ENCODE peak calls at places on chromosomes 6 and 20, in five cellular contexts. S is uterus, Z is skeletal muscle cell, L is mammary epithelial cell, K is upper lobe of left lung. P is an unnamed sample.

GRCh38 chr20:58892126-58892931 is 39.8 kb downstream of the GNAS start:
- DNase-seq in Z (no peak), L (peak; percentile 39), S (peak; percentile 80), K (peak; percentile 88), P (peak; percentile 83)

GRCh38 chr20:33059136-33059535 is 5.4 kb downstream of the BPIFB3 start:
- DNase-seq in L (no peak), Z (no peak), S (no peak), K (no peak), P (no peak)

GRCh38 chr6:128073389-128073788 is 172.5 kb upstream of the THEMIS start:
- DNase-seq in Z (no peak), L (no peak), S (no peak), K (no peak), P (no peak)

GRCh38 chr6:99779631-99780555 is 173.3 kb downstream of the PRDM13 start:
- DNase-seq in Z (no peak), S (no peak), K (no peak), L (no peak), P (no peak)

GRCh38 chr20:63775096-63775978 is 35.8 kb downstream of the SLC2A4RG start:
- DNase-seq in Z (no peak), L (no peak), S (peak; percentile 55), K (no peak), P (no peak)

GRCh38 chr6:46329568-46329967 is 158.8 kb upstream of the ENPP5 start:
- DNase-seq in S (no peak), Z (no peak), K (no peak), L (no peak), P (no peak)

GRCh38 chr6:32936247-32937152 is 4.3 kb downstream of the HLA-DMB start:
- DNase-seq in K (peak; percentile 42), L (no peak), S (no peak), Z (no peak), P (no peak)

GRCh38 chr20:51767018-51767866 is 948 bp downstream of the ATP9A start:
- DNase-seq in Z (no peak), L (peak; percentile 80), K (peak; percentile 94), S (peak; percentile 64), P (no peak)

GRCh38 chr20:37651932-37652331 is 41.9 kb upstream of the CTNNBL1 start:
- DNase-seq in S (no peak), L (peak; percentile 17), Z (no peak), K (peak; percentile 56), P (no peak)

GRCh38 chr20:32474967-32475819 is 109.9 kb downstream of the NOL4L start:
- DNase-seq in S (peak; percentile 92), K (peak; percentile 91), L (peak; percentile 80), Z (peak; percentile 91), P (peak; percentile 90)

GRCh38 chr6:169895926-169896761 is 144.7 kb downstream of the ERMARD start:
- DNase-seq in S (no peak), Z (no peak), L (no peak), K (no peak), P (peak; percentile 56)

GRCh38 chr6:31739639-31740396 is at the start of gene MSH5:
- DNase-seq in K (peak; percentile 99), L (peak; percentile 99), Z (peak; percentile 97), S (peak; percentile 99), P (peak; percentile 99)

GRCh38 chr6:168214586-168215104 is 104.9 kb downstream of the DACT2 start:
- DNase-seq in S (no peak), Z (no peak), L (no peak), K (peak; percentile 19), P (no peak)

GRCh38 chr20:54545959-54546358 is 70.6 kb downstream of the DOK5 start:
- DNase-seq in Z (no peak), K (no peak), S (no peak), L (no peak), P (no peak)

GRCh38 chr6:119179842-119180241 is 101.4 kb upstream of the FAM184A start:
- DNase-seq in S (no peak), L (peak; percentile 11), K (no peak), Z (no peak), P (no peak)

GRCh38 chr6:3825851-3826581 is 23.2 kb upstream of the FAM50B start:
- DNase-seq in K (peak; percentile 85), Z (peak; percentile 98), S (peak; percentile 90), L (peak; percentile 95), P (peak; percentile 99)

GRCh38 chr20:32354592-32355416 is 3.3 kb upstream of the ASXL1 start:
- DNase-seq in L (peak; percentile 54), Z (peak; percentile 51), S (no peak), K (no peak), P (no peak)

GRCh38 chr6:2718334-2719052 is 32.2 kb downstream of the MYLK4 start:
- DNase-seq in K (no peak), Z (no peak), L (no peak), S (no peak), P (no peak)

GRCh38 chr6:154157082-154157481 is 118.0 kb downstream of the OPRM1 start:
- DNase-seq in K (no peak), S (no peak), Z (no peak), L (no peak), P (no peak)

GRCh38 chr6:52361347-52361944 is 505 bp upstream of the PAQR8 start:
- DNase-seq in K (peak; percentile 35), S (peak; percentile 38), Z (no peak), L (no peak), P (no peak)

GRCh38 chr6:42787018-42787611 is 5.3 kb downstream of the BICRAL start:
- DNase-seq in S (no peak), Z (no peak), K (no peak), L (no peak), P (no peak)

GRCh38 chr6:3247255-3248146 is 11.2 kb upstream of the PSMG4 start:
- DNase-seq in L (peak; percentile 43), Z (peak; percentile 89), S (peak; percentile 78), K (no peak), P (peak; percentile 78)

GRCh38 chr20:25225642-25226432 is 22.0 kb upstream of the PYGB start:
- DNase-seq in S (peak; percentile 8), Z (no peak), K (no peak), L (no peak), P (no peak)

GRCh38 chr6:2751871-2752270 is 1.1 kb upstream of the MYLK4 start:
- DNase-seq in S (no peak), L (no peak), Z (no peak), K (no peak), P (no peak)

DNA sequence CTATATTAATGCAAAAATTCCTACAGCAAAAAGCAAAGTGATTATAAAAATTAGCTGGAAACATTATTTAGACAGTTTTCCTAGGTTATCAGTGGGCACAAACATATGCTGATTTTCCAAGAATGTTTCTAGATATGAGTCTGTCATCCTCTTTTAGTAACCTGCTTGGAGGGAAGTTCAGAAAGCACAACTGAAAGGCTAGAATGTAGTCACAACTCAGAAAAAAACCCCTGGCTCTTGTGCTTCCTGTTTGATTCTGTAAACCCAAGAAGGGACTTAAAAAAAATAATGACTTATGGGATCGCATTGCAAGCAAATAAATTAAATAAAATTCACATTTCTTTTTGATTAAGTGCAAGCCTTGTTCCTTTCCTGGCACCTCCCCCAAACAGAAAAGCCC is 708.4 kb upstream of the EPHA7 start:
- DNase-seq in L (no peak), Z (no peak), S (no peak), K (no peak), P (no peak)
- H3K4me3 ChIP-seq in L (no peak overlapping the region), Z (no peak overlapping the region), S (no peak overlapping the region), K (no peak overlapping the region), P (no peak overlapping the region)

GRCh38 chr20:14333734-14334133 is 3.7 kb downstream of the FLRT3 start:
- DNase-seq in Z (no peak), K (no peak), S (no peak), L (no peak), P (no peak)

GRCh38 chr20:14334306-14334930 is 3.0 kb downstream of the FLRT3 start:
- DNase-seq in L (peak; percentile 70), K (peak; percentile 60), S (peak; percentile 25), Z (peak; percentile 45), P (no peak)

GRCh38 chr20:14335122-14335521 is 2.3 kb downstream of the FLRT3 start:
- DNase-seq in S (no peak), L (no peak), K (no peak), Z (no peak), P (no peak)

GRCh38 chr20:14332796-14333345 is 4.5 kb downstream of the FLRT3 start:
- DNase-seq in K (no peak), L (no peak), Z (no peak), S (no peak), P (no peak)

GRCh38 chr20:14331671-14332070 is 5.7 kb downstream of the FLRT3 start:
- DNase-seq in K (no peak), Z (no peak), L (no peak), S (no peak), P (no peak)
- H3K4me3 ChIP-seq in K (peak overlapping the region; percentile 43), Z (no peak overlapping the region), L (peak overlapping the region; percentile 100), S (no peak overlapping the region), P (no peak overlapping the region)

GRCh38 chr6:24663198-24663597 is 3.5 kb downstream of the TDP2 start:
- DNase-seq in K (no peak), Z (no peak), L (no peak), S (no peak), P (no peak)
- H3K4me3 ChIP-seq in K (no peak overlapping the region), Z (no peak overlapping the region), L (no peak overlapping the region), S (no peak overlapping the region), P (no peak overlapping the region)

GRCh38 chr6:121263742-121264141 is 70.5 kb downstream of the TBC1D32 start:
- DNase-seq in L (no peak), Z (no peak), K (no peak), S (no peak), P (no peak)
- H3K4me3 ChIP-seq in L (no peak overlapping the region), Z (no peak overlapping the region), K (no peak overlapping the region), S (no peak overlapping the region), P (no peak overlapping the region)

DNA sequence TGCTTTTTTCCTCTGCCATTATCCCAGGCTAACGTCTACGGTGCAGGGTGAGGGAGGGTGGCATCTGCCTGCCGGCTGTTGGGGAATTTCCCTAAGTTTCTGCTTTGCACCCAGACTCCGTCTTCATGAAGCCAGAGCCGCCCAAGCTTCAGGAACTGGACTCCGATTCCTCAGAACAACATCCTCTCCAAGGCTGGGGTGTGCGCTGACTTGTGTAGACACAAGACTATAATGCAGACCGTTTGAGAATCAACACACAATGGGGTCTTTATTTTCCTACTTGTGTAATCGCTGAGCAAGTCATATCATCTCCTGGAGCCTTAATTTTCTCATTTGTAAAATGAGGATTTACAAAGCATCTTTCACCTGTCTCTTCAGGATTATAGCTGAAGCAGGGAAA is 160.5 kb upstream of the AGPAT4 start:
- DNase-seq in Z (no peak), S (no peak), L (peak; percentile 73), K (no peak), P (no peak)
- H3K4me3 ChIP-seq in Z (no peak overlapping the region), S (no peak overlapping the region), L (no peak overlapping the region), K (no peak overlapping the region), P (peak overlapping the region; percentile 30)

GRCh38 chr6:29666826-29667130 is 9.9 kb downstream of the MOG start:
- DNase-seq in K (no peak), Z (no peak), L (no peak), S (no peak), P (no peak)
- H3K4me3 ChIP-seq in K (no peak overlapping the region), Z (no peak overlapping the region), L (no peak overlapping the region), S (no peak overlapping the region), P (no peak overlapping the region)

DNA sequence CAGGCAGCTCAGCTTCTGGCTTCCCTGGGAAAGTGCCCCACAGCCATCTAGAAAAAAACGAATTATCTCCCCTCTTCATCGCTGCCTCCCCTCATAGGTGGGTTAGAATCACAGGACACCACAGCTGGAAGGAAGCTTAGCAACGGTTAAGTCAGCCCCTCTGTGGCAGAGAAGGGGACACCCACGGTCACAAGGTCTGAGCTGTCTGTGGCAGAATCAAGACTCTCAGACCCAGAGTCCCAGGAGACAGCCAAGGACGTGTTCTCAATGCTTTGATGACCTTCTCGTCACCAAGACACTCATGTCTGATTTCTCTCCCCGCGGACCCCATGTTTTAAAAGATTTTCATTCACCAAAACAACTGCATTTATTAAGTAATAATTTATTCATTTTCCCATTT is 221.5 kb downstream of the NRN1 start:
- DNase-seq in L (no peak), Z (no peak), S (no peak), K (no peak), P (peak; percentile 11)
- H3K4me3 ChIP-seq in L (no peak overlapping the region), Z (no peak overlapping the region), S (no peak overlapping the region), K (no peak overlapping the region), P (no peak overlapping the region)

P was measured in coronary artery.